ENCODE peak calls at places on chromosomes 3 and 15, in four cellular contexts. One of them, this sample, is unnamed. For H3K9me3, the result is how much of the 10 kb centered on the place peaks cover.

GRCh38 chr15:26974120-26974780 is 3.3 kb downstream of the GABRG3 start:
- DNase-seq in AG04450: no peak
- DNase-seq in endothelial cell of umbilical vein: no peak
- DNase-seq in tibial artery: no peak
- DNase-seq in this sample: no peak

GRCh38 chr3:107361633-107362032 is 15.6 kb upstream of the CCDC54 start:
- DNase-seq in AG04450: no peak
- DNase-seq in endothelial cell of umbilical vein: no peak
- DNase-seq in tibial artery: no peak
- DNase-seq in this sample: no peak

GRCh38 chr15:82680200-82681102 is 29.2 kb downstream of the AP3B2 start:
- DNase-seq in AG04450: no peak
- DNase-seq in endothelial cell of umbilical vein: no peak
- DNase-seq in tibial artery: no peak
- DNase-seq in this sample: peak

GRCh38 chr3:12370758-12371157 is 81.9 kb downstream of the PPARG start:
- DNase-seq in AG04450: no peak
- DNase-seq in endothelial cell of umbilical vein: peak
- DNase-seq in tibial artery: no peak
- DNase-seq in this sample: no peak

GRCh38 chr15:90595760-90596155 is 66.0 kb downstream of the CRTC3 start:
- DNase-seq in AG04450: no peak
- DNase-seq in endothelial cell of umbilical vein: no peak
- DNase-seq in tibial artery: no peak
- DNase-seq in this sample: no peak

GRCh38 chr15:77060560-77060959 is 10.3 kb downstream of the TSPAN3 start:
- DNase-seq in AG04450: no peak
- DNase-seq in endothelial cell of umbilical vein: peak
- DNase-seq in tibial artery: no peak
- DNase-seq in this sample: no peak

GRCh38 chr3:60064210-60065178 is 1014.7 kb upstream of the CFAP20DC start:
- DNase-seq in AG04450: peak
- DNase-seq in endothelial cell of umbilical vein: no peak
- DNase-seq in tibial artery: no peak
- DNase-seq in this sample: no peak

GRCh38 chr3:194690501-194691372 is 5.1 kb downstream of the FAM43A start:
- DNase-seq in AG04450: no peak
- DNase-seq in endothelial cell of umbilical vein: peak
- DNase-seq in tibial artery: no peak
- DNase-seq in this sample: no peak

GRCh38 chr3:119322021-119322522 is 27.9 kb downstream of the ARHGAP31 start:
- DNase-seq in AG04450: no peak
- DNase-seq in endothelial cell of umbilical vein: no peak
- DNase-seq in tibial artery: no peak
- DNase-seq in this sample: no peak

GRCh38 chr3:55518451-55518850 is 31.3 kb upstream of the WNT5A start:
- DNase-seq in AG04450: no peak
- DNase-seq in endothelial cell of umbilical vein: no peak
- DNase-seq in tibial artery: no peak
- DNase-seq in this sample: no peak

DNA sequence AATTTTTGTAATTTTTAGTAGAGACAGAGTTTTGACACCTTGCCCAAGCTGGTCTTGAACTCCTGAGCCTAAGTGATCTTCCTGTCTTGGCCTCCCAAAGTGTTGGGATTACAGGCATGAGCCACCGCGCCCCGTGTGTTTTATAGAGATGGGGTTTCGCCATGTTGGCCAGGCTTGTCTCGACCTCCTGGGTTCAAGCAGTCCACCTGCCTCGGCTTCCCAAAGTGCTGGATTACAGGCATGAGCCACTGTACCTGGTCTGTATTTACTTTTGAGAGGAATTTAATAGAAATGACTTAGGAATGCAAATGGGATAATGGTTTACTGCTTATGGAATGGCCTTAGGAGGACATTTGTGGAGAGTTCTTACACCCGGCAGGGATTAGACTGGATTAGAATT is 10.8 kb downstream of the TATDN2 start:
- DNase-seq in AG04450: no peak
- DNase-seq in endothelial cell of umbilical vein: no peak
- DNase-seq in tibial artery: no peak
- DNase-seq in this sample: no peak
- H3K9me3 ChIP-seq in AG04450: under half
- H3K9me3 ChIP-seq in endothelial cell of umbilical vein: under half
- H3K9me3 ChIP-seq in tibial artery: under half
- H3K9me3 ChIP-seq in this sample: under half

DNA sequence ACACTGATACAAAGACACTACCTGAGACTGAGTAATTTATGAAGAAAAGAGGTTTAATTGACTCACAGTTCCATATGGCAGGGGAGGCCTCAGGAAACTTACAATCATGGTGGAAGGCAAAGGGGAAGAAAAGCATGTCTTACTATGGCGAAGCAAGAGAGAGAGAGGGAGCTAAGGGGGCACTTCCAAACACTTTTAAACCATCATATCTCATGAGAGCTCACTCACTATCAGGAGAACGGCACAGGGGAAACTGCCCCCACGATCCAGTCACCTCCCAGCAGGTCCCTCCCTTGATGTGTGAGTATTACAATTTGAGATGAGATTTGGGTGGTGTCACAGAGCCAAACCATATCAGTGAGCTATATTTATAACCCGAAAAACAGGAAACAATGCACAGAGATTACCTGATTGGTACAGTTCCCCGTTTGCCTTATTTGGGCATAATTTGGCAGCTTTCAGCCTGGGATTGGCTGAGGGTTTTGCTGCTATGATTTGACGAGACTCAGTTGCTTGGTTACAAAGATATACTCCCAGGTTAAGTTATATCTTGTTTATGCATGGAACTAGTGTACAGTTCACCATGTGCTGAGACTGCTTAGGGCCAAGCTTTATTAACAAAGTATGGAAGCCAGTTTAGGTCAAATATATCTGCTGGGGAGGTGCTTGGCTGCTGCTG is 184.2 kb downstream of the NR2F2 start:
- DNase-seq in AG04450: no peak
- DNase-seq in endothelial cell of umbilical vein: no peak
- DNase-seq in tibial artery: no peak
- DNase-seq in this sample: no peak
- H3K9me3 ChIP-seq in AG04450: under half
- H3K9me3 ChIP-seq in endothelial cell of umbilical vein: under half
- H3K9me3 ChIP-seq in tibial artery: under half
- H3K9me3 ChIP-seq in this sample: under half

DNA sequence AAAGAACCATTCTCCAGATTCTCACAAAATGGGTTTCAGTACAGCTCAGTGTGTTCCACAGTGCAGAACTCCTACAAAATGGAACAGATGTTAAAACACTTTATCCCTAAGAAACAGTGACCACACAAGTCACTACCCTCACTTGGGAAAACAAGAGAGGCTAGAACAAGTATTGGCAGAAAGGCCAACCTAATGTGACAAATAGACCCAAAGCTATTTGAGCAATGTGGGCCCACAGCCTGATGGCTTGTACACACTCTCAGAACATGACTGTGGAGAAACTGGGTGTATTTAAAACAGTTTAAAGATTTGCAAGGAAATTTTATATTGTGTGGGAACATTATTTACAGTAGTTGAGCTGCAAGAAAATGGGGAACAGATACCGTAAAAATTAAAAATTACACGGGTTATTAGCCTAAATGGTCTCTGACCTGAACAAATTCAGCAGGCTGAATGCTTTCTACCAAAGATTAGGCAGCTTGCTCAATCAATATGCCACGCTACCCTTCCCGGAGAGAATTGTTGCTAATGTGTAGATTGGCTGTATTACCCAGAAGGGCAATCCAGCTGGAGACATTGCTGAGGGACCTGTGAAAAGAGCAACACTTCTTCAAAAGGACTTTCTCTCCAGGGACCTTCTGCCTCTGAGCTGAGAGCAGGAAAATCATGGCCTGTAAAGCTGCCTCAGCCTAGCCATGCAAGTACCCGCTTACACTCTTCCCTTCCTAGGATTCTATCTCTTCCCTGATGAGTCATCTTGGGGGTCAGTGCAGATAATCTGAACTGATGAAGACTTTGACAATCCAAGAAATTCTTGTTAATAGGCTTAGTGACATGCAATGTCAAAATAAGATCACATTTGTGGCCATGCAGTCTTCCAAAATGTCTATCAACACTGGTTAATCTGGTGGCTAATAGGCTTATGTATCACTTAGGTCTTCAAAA is 97.1 kb downstream of the STRIT1 start:
- DNase-seq in AG04450: no peak
- DNase-seq in endothelial cell of umbilical vein: no peak
- DNase-seq in tibial artery: no peak
- DNase-seq in this sample: no peak
- H3K9me3 ChIP-seq in AG04450: under half
- H3K9me3 ChIP-seq in endothelial cell of umbilical vein: under half
- H3K9me3 ChIP-seq in tibial artery: under half
- H3K9me3 ChIP-seq in this sample: under half

GRCh38 chr15:25250906-25251622 is 187.8 kb downstream of the UBE3A start:
- DNase-seq in AG04450: no peak
- DNase-seq in endothelial cell of umbilical vein: no peak
- DNase-seq in tibial artery: no peak
- DNase-seq in this sample: peak
- H3K9me3 ChIP-seq in AG04450: half or more
- H3K9me3 ChIP-seq in endothelial cell of umbilical vein: under half
- H3K9me3 ChIP-seq in tibial artery: half or more
- H3K9me3 ChIP-seq in this sample: under half

DNA sequence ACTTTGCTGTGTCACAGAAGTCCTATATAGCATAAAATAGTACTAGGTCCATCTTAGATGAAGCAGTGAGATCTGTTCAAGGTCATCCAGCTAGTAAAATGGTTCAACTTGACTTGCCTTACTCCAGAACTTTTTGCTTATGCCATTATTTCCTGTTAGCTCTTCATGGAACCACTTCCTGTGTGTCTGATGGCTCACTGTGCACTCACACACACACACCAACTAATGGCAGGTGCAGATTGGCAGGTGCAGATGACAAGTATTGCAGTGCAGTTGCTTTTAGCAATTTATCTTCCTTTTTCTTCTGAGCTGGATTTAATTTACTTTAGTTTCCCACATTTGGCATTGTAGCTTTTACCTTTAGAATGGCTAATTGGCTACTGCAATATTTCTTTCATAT is 29.8 kb downstream of the GOLGA8S start:
- DNase-seq in AG04450: no peak
- DNase-seq in endothelial cell of umbilical vein: no peak
- DNase-seq in tibial artery: no peak
- DNase-seq in this sample: peak
- H3K9me3 ChIP-seq in AG04450: under half
- H3K9me3 ChIP-seq in endothelial cell of umbilical vein: under half
- H3K9me3 ChIP-seq in tibial artery: under half
- H3K9me3 ChIP-seq in this sample: under half

GRCh38 chr15:62264196-62264595 is 99.1 kb upstream of the C2CD4B start:
- DNase-seq in AG04450: no peak
- DNase-seq in endothelial cell of umbilical vein: no peak
- DNase-seq in tibial artery: no peak
- DNase-seq in this sample: no peak
- H3K9me3 ChIP-seq in AG04450: under half
- H3K9me3 ChIP-seq in endothelial cell of umbilical vein: under half
- H3K9me3 ChIP-seq in tibial artery: half or more
- H3K9me3 ChIP-seq in this sample: under half

GRCh38 chr15:28931828-28932227 is 46.1 kb downstream of the APBA2 start:
- DNase-seq in AG04450: no peak
- DNase-seq in endothelial cell of umbilical vein: no peak
- DNase-seq in tibial artery: no peak
- DNase-seq in this sample: peak
- H3K9me3 ChIP-seq in AG04450: under half
- H3K9me3 ChIP-seq in endothelial cell of umbilical vein: under half
- H3K9me3 ChIP-seq in tibial artery: under half
- H3K9me3 ChIP-seq in this sample: under half

DNA sequence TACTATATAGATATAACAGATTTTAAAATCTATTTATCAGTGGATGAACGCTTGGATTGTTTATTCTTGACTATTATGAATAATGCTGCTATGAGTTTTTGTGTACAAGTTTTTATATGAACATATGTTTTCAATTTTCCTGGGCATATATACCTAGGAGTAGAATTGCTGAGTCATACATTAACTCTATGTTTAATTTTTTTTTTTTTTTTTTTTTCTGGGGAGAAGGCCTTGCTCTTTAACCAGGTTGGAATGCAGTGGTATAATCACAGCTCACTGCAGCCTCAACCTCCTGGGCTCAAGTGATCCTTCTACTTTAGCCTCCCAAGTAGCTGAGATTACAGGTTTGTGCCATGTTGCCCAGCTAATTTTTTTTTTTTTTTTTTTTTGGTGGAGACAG is 9.1 kb downstream of the CIDEC start:
- DNase-seq in AG04450: peak
- DNase-seq in endothelial cell of umbilical vein: no peak
- DNase-seq in tibial artery: no peak
- DNase-seq in this sample: no peak
- H3K9me3 ChIP-seq in AG04450: under half
- H3K9me3 ChIP-seq in endothelial cell of umbilical vein: under half
- H3K9me3 ChIP-seq in tibial artery: under half
- H3K9me3 ChIP-seq in this sample: under half

GRCh38 chr15:75112848-75113492 is 88.7 kb upstream of the C15orf39 start:
- DNase-seq in AG04450: no peak
- DNase-seq in endothelial cell of umbilical vein: no peak
- DNase-seq in tibial artery: no peak
- DNase-seq in this sample: no peak
- H3K9me3 ChIP-seq in AG04450: under half
- H3K9me3 ChIP-seq in endothelial cell of umbilical vein: under half
- H3K9me3 ChIP-seq in tibial artery: under half
- H3K9me3 ChIP-seq in this sample: under half